ENCODE peak calls at places on chromosomes 4 and X, in six cellular contexts. U is choroid plexus epithelial cell; A is activated CD4-positive, alpha-beta T cell treated with anti-CD3 and anti-CD28 coated beads, Interleukin-2, amount 10 ng/mL, durations not matched to agents 7 days and 5 days; E is stimulated activated CD8-positive, alpha-beta memory T cell treated with anti-CD3 and anti-CD28 coated beads, Interleukin-7, amount 100 ng/mL, for 1 hour; S is memory B cell; N is erythroblast. R is an unnamed sample.

GRCh38 chr4:165493359-165493758 is 114.6 kb downstream of the CPE start:
- DNase-seq in S (peak; percentile 23), E (peak; percentile 4), N (peak; percentile 68), A (peak; percentile 67), U (peak; percentile 82), R (peak; percentile 89)

GRCh38 chr4:159227984-159228383 is 125.1 kb downstream of the RAPGEF2 start:
- DNase-seq in N (no peak), E (no peak), S (no peak), A (no peak), U (peak; percentile 94), R (no peak)

GRCh38 chr4:22903913-22904312 is 211.2 kb downstream of the GBA3 start:
- DNase-seq in A (no peak), N (no peak), S (no peak), E (no peak), U (no peak), R (no peak)

GRCh38 chr4:161256716-161257115 is 907.1 kb downstream of the FSTL5 start:
- DNase-seq in U (peak; percentile 41), N (no peak), S (no peak), A (no peak), E (no peak), R (peak; percentile 72)

GRCh38 chr4:21827575-21827974 is 121.0 kb downstream of the KCNIP4 start:
- DNase-seq in S (no peak), U (peak; percentile 54), N (no peak), E (no peak), A (no peak), R (no peak)

GRCh38 chr4:52961666-52962412 is 99.7 kb downstream of the RASL11B start:
- DNase-seq in U (no peak), N (no peak), E (no peak), A (no peak), S (no peak), R (no peak)

GRCh38 chrX:41148553-41148952 is 63.3 kb downstream of the USP9X start:
- DNase-seq in A (no peak), U (peak; percentile 71), N (no peak), S (no peak), E (no peak), R (no peak)

GRCh38 chr4:26361287-26361686 is 40.5 kb downstream of the RBPJ start:
- DNase-seq in A (no peak), E (no peak), N (no peak), U (no peak), S (no peak), R (peak; percentile 9)

GRCh38 chr4:138175337-138175794 is 66.8 kb downstream of the SLC7A11 start:
- DNase-seq in E (no peak), N (no peak), A (no peak), S (no peak), U (peak; percentile 54), R (no peak)

GRCh38 chr4:48620861-48621260 is 130.8 kb downstream of the ZAR1 start:
- DNase-seq in N (no peak), A (no peak), E (no peak), U (no peak), S (no peak), R (no peak)

GRCh38 chr4:172040766-172041165 is 227.6 kb downstream of the GALNTL6 start:
- DNase-seq in N (no peak), A (no peak), E (no peak), S (no peak), U (no peak), R (no peak)

GRCh38 chrX:65866762-65867161 is 173.1 kb downstream of the VSIG4 start:
- DNase-seq in S (no peak), U (no peak), E (no peak), A (no peak), N (no peak), R (no peak)